ENCODE peak calls at places on chromosomes 12 and 14, in four cellular contexts. One of them, this sample, is unnamed.

GRCh38 chr12:130177615-130178014 is 15.4 kb downstream of the FZD10 start:
- DNase-seq in WTC11: no peak
- DNase-seq in stimulated activated CD4-positive, alpha-beta T cell treated with anti-CD3 and anti-CD28 coated beads, Interleukin-4, amount 100 ng/mL, for 4 hours: no peak
- DNase-seq in tibial nerve: no peak
- DNase-seq in this sample: no peak

GRCh38 chr12:3218846-3219632 is 141.9 kb downstream of the TSPAN9 start:
- DNase-seq in tibial nerve: no peak
- DNase-seq in stimulated activated CD4-positive, alpha-beta T cell treated with anti-CD3 and anti-CD28 coated beads, Interleukin-4, amount 100 ng/mL, for 4 hours: no peak
- DNase-seq in WTC11: no peak
- DNase-seq in this sample: no peak

GRCh38 chr14:106564058-106564643 is 1037.8 kb downstream of the TMEM121 start:
- DNase-seq in tibial nerve: no peak
- DNase-seq in stimulated activated CD4-positive, alpha-beta T cell treated with anti-CD3 and anti-CD28 coated beads, Interleukin-4, amount 100 ng/mL, for 4 hours: peak; percentile 54
- DNase-seq in WTC11: no peak
- DNase-seq in this sample: peak; percentile 90

GRCh38 chr14:97707603-97708002 is 910.4 kb downstream of the VRK1 start:
- DNase-seq in tibial nerve: no peak
- DNase-seq in WTC11: no peak
- DNase-seq in stimulated activated CD4-positive, alpha-beta T cell treated with anti-CD3 and anti-CD28 coated beads, Interleukin-4, amount 100 ng/mL, for 4 hours: no peak
- DNase-seq in this sample: peak; percentile 39

GRCh38 chr12:80195143-80195726 is 95.9 kb downstream of the OTOGL start:
- DNase-seq in stimulated activated CD4-positive, alpha-beta T cell treated with anti-CD3 and anti-CD28 coated beads, Interleukin-4, amount 100 ng/mL, for 4 hours: no peak
- DNase-seq in tibial nerve: no peak
- DNase-seq in WTC11: no peak
- DNase-seq in this sample: no peak

GRCh38 chr14:72291908-72292688 is 359.9 kb downstream of the RGS6 start:
- DNase-seq in stimulated activated CD4-positive, alpha-beta T cell treated with anti-CD3 and anti-CD28 coated beads, Interleukin-4, amount 100 ng/mL, for 4 hours: no peak
- DNase-seq in tibial nerve: no peak
- DNase-seq in WTC11: peak; percentile 29
- DNase-seq in this sample: peak; percentile 89

GRCh38 chr12:49956663-49957569 is 4.8 kb upstream of the AQP5 start:
- DNase-seq in tibial nerve: no peak
- DNase-seq in WTC11: no peak
- DNase-seq in stimulated activated CD4-positive, alpha-beta T cell treated with anti-CD3 and anti-CD28 coated beads, Interleukin-4, amount 100 ng/mL, for 4 hours: no peak
- DNase-seq in this sample: no peak

GRCh38 chr12:131461096-131461495 is 249.8 kb upstream of the SFSWAP start:
- DNase-seq in tibial nerve: no peak
- DNase-seq in stimulated activated CD4-positive, alpha-beta T cell treated with anti-CD3 and anti-CD28 coated beads, Interleukin-4, amount 100 ng/mL, for 4 hours: no peak
- DNase-seq in WTC11: no peak
- DNase-seq in this sample: no peak

GRCh38 chr14:30034049-30034635 is 106.5 kb upstream of the PRKD1 start:
- DNase-seq in tibial nerve: no peak
- DNase-seq in WTC11: no peak
- DNase-seq in stimulated activated CD4-positive, alpha-beta T cell treated with anti-CD3 and anti-CD28 coated beads, Interleukin-4, amount 100 ng/mL, for 4 hours: no peak
- DNase-seq in this sample: no peak

GRCh38 chr14:36315159-36315853 is 5.1 kb downstream of the MBIP start:
- DNase-seq in tibial nerve: no peak
- DNase-seq in stimulated activated CD4-positive, alpha-beta T cell treated with anti-CD3 and anti-CD28 coated beads, Interleukin-4, amount 100 ng/mL, for 4 hours: no peak
- DNase-seq in WTC11: no peak
- DNase-seq in this sample: no peak

GRCh38 chr12:75345531-75345930 is 11.1 kb downstream of the GLIPR1L1 start:
- DNase-seq in stimulated activated CD4-positive, alpha-beta T cell treated with anti-CD3 and anti-CD28 coated beads, Interleukin-4, amount 100 ng/mL, for 4 hours: no peak
- DNase-seq in tibial nerve: no peak
- DNase-seq in WTC11: no peak
- DNase-seq in this sample: no peak

GRCh38 chr12:89571481-89572190 is 45.8 kb upstream of the POC1B start:
- DNase-seq in stimulated activated CD4-positive, alpha-beta T cell treated with anti-CD3 and anti-CD28 coated beads, Interleukin-4, amount 100 ng/mL, for 4 hours: no peak
- DNase-seq in tibial nerve: no peak
- DNase-seq in WTC11: no peak
- DNase-seq in this sample: no peak

GRCh38 chr12:3680919-3681594 is 71.9 kb downstream of the CRACR2A start:
- DNase-seq in WTC11: no peak
- DNase-seq in tibial nerve: no peak
- DNase-seq in stimulated activated CD4-positive, alpha-beta T cell treated with anti-CD3 and anti-CD28 coated beads, Interleukin-4, amount 100 ng/mL, for 4 hours: no peak
- DNase-seq in this sample: peak; percentile 89

GRCh38 chr14:49621114-49621881 is 699 bp downstream of the MGAT2 start:
- DNase-seq in tibial nerve: peak; percentile 34
- DNase-seq in WTC11: peak; percentile 65
- DNase-seq in stimulated activated CD4-positive, alpha-beta T cell treated with anti-CD3 and anti-CD28 coated beads, Interleukin-4, amount 100 ng/mL, for 4 hours: peak; percentile 57
- DNase-seq in this sample: peak; percentile 93

GRCh38 chr14:73283592-73284379 is 46.5 kb downstream of the PAPLN start:
- DNase-seq in stimulated activated CD4-positive, alpha-beta T cell treated with anti-CD3 and anti-CD28 coated beads, Interleukin-4, amount 100 ng/mL, for 4 hours: no peak
- DNase-seq in WTC11: peak; percentile 45
- DNase-seq in tibial nerve: no peak
- DNase-seq in this sample: no peak

GRCh38 chr14:91867316-91867988 is at the start of gene TC2N:
- DNase-seq in tibial nerve: no peak
- DNase-seq in stimulated activated CD4-positive, alpha-beta T cell treated with anti-CD3 and anti-CD28 coated beads, Interleukin-4, amount 100 ng/mL, for 4 hours: no peak
- DNase-seq in WTC11: no peak
- DNase-seq in this sample: no peak

GRCh38 chr12:57111046-57111698 is at the start of gene STAT6:
- DNase-seq in tibial nerve: peak; percentile 74
- DNase-seq in stimulated activated CD4-positive, alpha-beta T cell treated with anti-CD3 and anti-CD28 coated beads, Interleukin-4, amount 100 ng/mL, for 4 hours: peak; percentile 68
- DNase-seq in WTC11: peak; percentile 48
- DNase-seq in this sample: peak; percentile 96

GRCh38 chr14:30210630-30211029 is 283.0 kb upstream of the PRKD1 start:
- DNase-seq in stimulated activated CD4-positive, alpha-beta T cell treated with anti-CD3 and anti-CD28 coated beads, Interleukin-4, amount 100 ng/mL, for 4 hours: no peak
- DNase-seq in tibial nerve: no peak
- DNase-seq in WTC11: no peak
- DNase-seq in this sample: no peak

GRCh38 chr12:42094277-42094676 is 50.4 kb downstream of the GXYLT1 start:
- DNase-seq in tibial nerve: no peak
- DNase-seq in WTC11: no peak
- DNase-seq in stimulated activated CD4-positive, alpha-beta T cell treated with anti-CD3 and anti-CD28 coated beads, Interleukin-4, amount 100 ng/mL, for 4 hours: no peak
- DNase-seq in this sample: no peak

This sample was measured in esophagus muscularis mucosa.